ENCODE peak calls at places on chromosomes 3 and 15, in nine cellular contexts. I, R, J, O, A, M, H, Q and Z are unnamed samples.

GRCh38 chr3:49019941-49020334 is 1.6 kb upstream of the DALRD3 start:
- DNase-seq in A (no peak), H (no peak), R (no peak), J (no peak), O (no peak), Q (no peak), I (no peak), M (no peak), Z (no peak)

GRCh38 chr15:63089260-63090043 is 32.2 kb upstream of the LACTB start:
- DNase-seq in I (peak; percentile 67), A (no peak), H (peak; percentile 88), J (peak; percentile 71), O (no peak), Q (peak; percentile 21), R (peak; percentile 88), M (peak; percentile 83), Z (peak; percentile 38)

GRCh38 chr15:40010681-40011080 is 28.3 kb downstream of the SRP14 start:
- DNase-seq in A (no peak), O (no peak), J (no peak), Q (no peak), I (peak; percentile 32), H (no peak), R (no peak), M (peak; percentile 95), Z (no peak)

GRCh38 chr3:48518069-48518468 is 14.1 kb upstream of the SHISA5 start:
- DNase-seq in Q (no peak), J (no peak), R (no peak), O (peak; percentile 3), A (no peak), H (no peak), I (no peak), M (no peak), Z (no peak)

GRCh38 chr3:185253645-185254410 is at the start of gene EHHADH:
- DNase-seq in R (peak; percentile 69), O (peak; percentile 78), Q (no peak), A (peak; percentile 62), I (peak; percentile 90), M (peak; percentile 60), J (peak; percentile 36), H (peak; percentile 75), Z (peak; percentile 60)

GRCh38 chr3:176032043-176032442 is 1165.2 kb downstream of the TBL1XR1 start:
- DNase-seq in H (no peak), R (no peak), O (no peak), A (no peak), J (no peak), Q (no peak), M (peak; percentile 8), I (no peak), Z (no peak)

GRCh38 chr3:114127517-114127916 is 51.3 kb downstream of the DRD3 start:
- DNase-seq in A (no peak), M (peak; percentile 42), R (no peak), H (no peak), I (no peak), O (no peak), J (no peak), Q (no peak), Z (no peak)

GRCh38 chr15:44593042-44593736 is 56.2 kb downstream of the EIF3J start:
- DNase-seq in M (peak; percentile 28), Q (no peak), H (no peak), A (peak; percentile 20), J (no peak), R (no peak), I (no peak), O (no peak), Z (no peak)

GRCh38 chr3:111373239-111373638 is 168.8 kb upstream of the CD96 start:
- DNase-seq in H (no peak), A (no peak), Q (no peak), M (no peak), I (no peak), R (peak; percentile 57), J (no peak), O (no peak), Z (no peak)

GRCh38 chr3:171258316-171258715 is 201.9 kb downstream of the TNIK start:
- DNase-seq in A (no peak), O (no peak), Q (no peak), M (no peak), I (no peak), R (peak; percentile 6), H (no peak), J (no peak), Z (no peak)

GRCh38 chr15:49664706-49665105 is 43.9 kb downstream of the DTWD1 start:
- DNase-seq in R (no peak), Q (no peak), J (no peak), M (no peak), O (no peak), H (no peak), I (no peak), A (no peak), Z (no peak)

GRCh38 chr3:49733551-49733950 is 9.8 kb upstream of the GMPPB start:
- DNase-seq in M (no peak), R (no peak), H (no peak), Q (no peak), O (no peak), A (no peak), J (no peak), I (no peak), Z (no peak)

GRCh38 chr3:114756506-114757279 is 390.4 kb downstream of the ZBTB20 start:
- DNase-seq in R (no peak), O (no peak), I (peak; percentile 23), Q (no peak), A (no peak), M (peak; percentile 69), J (no peak), H (no peak), Z (no peak)